ENCODE peak calls at places on chromosomes 16 and 17, in six cellular contexts. Y is HFF-Myc, J is nephron progenitor cell, S is cardiac fibroblast, M is bronchial epithelial cell, H is ascending aorta. T is an unnamed sample.

GRCh38 chr16:88714420-88715302 is 8.4 kb downstream of the CTU2 start:
- DNase-seq in Y (no peak), H (no peak), S (no peak), M (no peak), J (no peak), T (no peak)

GRCh38 chr16:46975165-46975564 is 1.7 kb upstream of the DNAJA2 start:
- DNase-seq in M (no peak), S (no peak), H (no peak), Y (no peak), J (no peak), T (no peak)

GRCh38 chr17:15171433-15172047 is 93.6 kb downstream of the PMP22 start:
- DNase-seq in H (peak), S (peak), Y (peak), M (peak), J (peak), T (no peak)

GRCh38 chr16:56269824-56270684 is 78.8 kb downstream of the GNAO1 start:
- DNase-seq in S (peak), J (peak), H (no peak), Y (no peak), M (no peak), T (no peak)

GRCh38 chr17:50820651-50821050 is 14.7 kb upstream of the WFIKKN2 start:
- DNase-seq in S (no peak), H (no peak), J (no peak), Y (no peak), M (no peak), T (no peak)

GRCh38 chr17:21294321-21295035 is 10.0 kb downstream of the MAP2K3 start:
- DNase-seq in H (no peak), Y (no peak), M (no peak), J (no peak), S (no peak), T (no peak)

GRCh38 chr17:34892864-34893263 is 68.4 kb downstream of the CCT6B start:
- DNase-seq in Y (no peak), J (peak), H (no peak), S (no peak), M (no peak), T (no peak)

GRCh38 chr16:85245307-85246172 is 133.3 kb upstream of the CIBAR2 start:
- DNase-seq in S (peak), Y (peak), H (no peak), J (peak), M (peak), T (no peak)

GRCh38 chr16:79483336-79483735 is 117.2 kb downstream of the MAF start:
- DNase-seq in H (no peak), J (no peak), S (no peak), M (no peak), Y (no peak), T (no peak)

GRCh38 chr17:36611345-36612072 is 10.1 kb downstream of the MRM1 start:
- DNase-seq in H (no peak), M (peak), S (peak), Y (no peak), J (no peak), T (no peak)

GRCh38 chr16:84177740-84178070 is 9.2 kb downstream of the TAF1C start:
- DNase-seq in Y (no peak), H (no peak), S (peak), M (peak), J (no peak), T (no peak)

GRCh38 chr17:5885336-5885735 is 184.8 kb upstream of the WSCD1 start:
- DNase-seq in H (no peak), M (no peak), J (no peak), Y (no peak), S (no peak), T (no peak)

GRCh38 chr16:28879841-28880588 is 1.7 kb downstream of the ATP2A1 start:
- DNase-seq in M (peak), Y (peak), S (peak), H (peak), J (peak), T (peak)
- TF ChIP-seq CTCF in M (no peak), Y (no peak), S (no peak), H (no peak), J (no peak), T (peak)

GRCh38 chr16:25874196-25874595 is 182.4 kb downstream of the HS3ST4 start:
- DNase-seq in H (no peak), Y (no peak), S (no peak), J (no peak), M (no peak), T (no peak)

GRCh38 chr16:25868041-25868600 is 176.4 kb downstream of the HS3ST4 start:
- DNase-seq in Y (no peak), J (no peak), M (no peak), H (no peak), S (no peak), T (no peak)

GRCh38 chr16:25868966-25869365 is 177.2 kb downstream of the HS3ST4 start:
- DNase-seq in M (no peak), H (no peak), J (no peak), Y (no peak), S (no peak), T (no peak)

GRCh38 chr16:25875956-25876608 is 184.3 kb downstream of the HS3ST4 start:
- DNase-seq in Y (no peak), M (no peak), S (no peak), H (no peak), J (no peak), T (no peak)

GRCh38 chr16:25872369-25873070 is 180.8 kb downstream of the HS3ST4 start:
- DNase-seq in J (no peak), S (no peak), M (no peak), H (no peak), Y (no peak), T (no peak)
- TF ChIP-seq CTCF in J (no peak), S (no peak), M (no peak), H (no peak), Y (no peak), T (no peak)

GRCh38 chr17:45782889-45783592 is 1.1 kb upstream of the CRHR1 start:
- DNase-seq in Y (no peak), M (no peak), J (peak), S (no peak), H (no peak), T (no peak)
- TF ChIP-seq CTCF in Y (peak), M (peak), J (peak), S (no peak), H (peak), T (no peak)

GRCh38 chr17:7214300-7215135 is 5.1 kb downstream of the DLG4 start:
- DNase-seq in H (peak), Y (peak), J (peak), M (peak), S (peak), T (peak)
- TF ChIP-seq CTCF in H (peak), Y (peak), J (peak), M (peak), S (peak), T (peak)

DNA sequence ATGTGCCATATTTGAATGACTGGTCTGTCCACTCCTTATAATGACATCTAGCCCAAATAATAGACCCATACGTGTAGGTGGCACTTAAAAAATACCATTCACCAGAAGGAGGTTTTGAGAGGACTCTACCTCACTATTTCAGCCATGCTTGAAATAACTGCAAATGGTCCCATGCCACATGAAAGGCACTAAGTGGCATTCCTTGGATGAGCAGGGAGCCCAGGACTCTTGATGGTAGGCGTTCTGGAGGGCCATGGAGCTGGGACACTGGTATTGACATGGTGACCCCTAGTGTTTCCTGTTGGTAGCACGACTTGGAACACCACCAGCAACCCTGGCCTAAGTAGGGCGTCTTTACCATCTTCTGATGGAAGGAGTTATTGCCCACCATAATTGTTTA is 148.7 kb upstream of the ZFHX3 start:
- DNase-seq in M (peak), Y (no peak), J (peak), S (peak), H (no peak), T (peak)
- TF ChIP-seq CTCF in M (peak), Y (peak), J (peak), S (peak), H (peak), T (peak)

DNA sequence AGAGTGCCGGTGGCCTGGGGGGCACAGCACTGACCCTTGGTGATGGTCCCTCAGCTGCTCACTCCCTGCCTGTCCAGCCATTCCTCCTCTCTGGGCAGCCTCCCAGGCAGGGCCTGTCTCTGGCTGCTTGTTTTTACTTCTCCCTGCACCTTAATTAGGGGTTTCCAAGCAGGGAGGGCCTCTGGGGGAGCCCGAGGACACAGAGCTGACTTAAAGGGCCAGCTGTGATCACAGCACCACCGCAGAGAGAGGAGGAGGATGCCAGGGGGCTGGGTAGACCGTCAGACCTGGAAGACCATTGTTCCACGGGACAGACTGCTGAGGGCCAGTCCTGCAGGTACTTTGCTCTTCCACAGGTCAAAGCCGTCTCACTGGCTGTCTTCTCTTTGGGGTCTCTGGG is 1.2 kb upstream of the DPH1 start:
- DNase-seq in M (no peak), S (no peak), H (no peak), J (no peak), Y (no peak), T (no peak)
- TF ChIP-seq CTCF in M (no peak), S (no peak), H (no peak), J (no peak), Y (no peak), T (no peak)

DNA sequence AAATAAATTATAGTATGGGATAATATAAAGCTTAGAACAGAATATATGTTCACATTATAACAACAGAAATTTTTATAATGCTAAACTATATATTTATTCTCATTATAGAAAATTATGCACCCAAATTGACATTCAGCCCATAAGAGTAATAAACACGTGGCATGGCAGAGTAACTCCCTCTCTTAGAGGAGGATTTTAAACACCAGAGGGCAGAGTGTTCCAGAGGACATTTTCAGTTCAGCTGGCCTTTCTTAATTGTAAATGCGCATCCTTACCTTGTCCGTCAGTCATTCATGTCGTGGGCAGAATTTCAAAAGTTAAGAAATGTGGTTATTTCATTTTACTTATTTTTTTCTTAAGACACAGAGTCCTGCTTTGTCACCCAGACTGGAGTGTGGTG is 147.1 kb downstream of the TANC2 start:
- DNase-seq in H (no peak), J (no peak), Y (no peak), M (no peak), S (peak), T (no peak)
- TF ChIP-seq CTCF in H (peak), J (no peak), Y (peak), M (no peak), S (peak), T (peak)

GRCh38 chr16:57783116-57783515 is 19.2 kb downstream of the KIFC3 start:
- DNase-seq in M (no peak), H (no peak), J (no peak), Y (no peak), S (no peak), T (no peak)

GRCh38 chr16:57784334-57784733 is 18.0 kb downstream of the KIFC3 start:
- DNase-seq in H (no peak), S (no peak), J (no peak), Y (no peak), M (no peak), T (no peak)

GRCh38 chr16:57781349-57781740 is 20.9 kb downstream of the KIFC3 start:
- DNase-seq in H (no peak), M (no peak), Y (no peak), S (no peak), J (no peak), T (no peak)

GRCh38 chr16:57783883-57784282 is 18.4 kb downstream of the KIFC3 start:
- DNase-seq in Y (no peak), J (no peak), M (no peak), H (no peak), S (no peak), T (no peak)

DNA sequence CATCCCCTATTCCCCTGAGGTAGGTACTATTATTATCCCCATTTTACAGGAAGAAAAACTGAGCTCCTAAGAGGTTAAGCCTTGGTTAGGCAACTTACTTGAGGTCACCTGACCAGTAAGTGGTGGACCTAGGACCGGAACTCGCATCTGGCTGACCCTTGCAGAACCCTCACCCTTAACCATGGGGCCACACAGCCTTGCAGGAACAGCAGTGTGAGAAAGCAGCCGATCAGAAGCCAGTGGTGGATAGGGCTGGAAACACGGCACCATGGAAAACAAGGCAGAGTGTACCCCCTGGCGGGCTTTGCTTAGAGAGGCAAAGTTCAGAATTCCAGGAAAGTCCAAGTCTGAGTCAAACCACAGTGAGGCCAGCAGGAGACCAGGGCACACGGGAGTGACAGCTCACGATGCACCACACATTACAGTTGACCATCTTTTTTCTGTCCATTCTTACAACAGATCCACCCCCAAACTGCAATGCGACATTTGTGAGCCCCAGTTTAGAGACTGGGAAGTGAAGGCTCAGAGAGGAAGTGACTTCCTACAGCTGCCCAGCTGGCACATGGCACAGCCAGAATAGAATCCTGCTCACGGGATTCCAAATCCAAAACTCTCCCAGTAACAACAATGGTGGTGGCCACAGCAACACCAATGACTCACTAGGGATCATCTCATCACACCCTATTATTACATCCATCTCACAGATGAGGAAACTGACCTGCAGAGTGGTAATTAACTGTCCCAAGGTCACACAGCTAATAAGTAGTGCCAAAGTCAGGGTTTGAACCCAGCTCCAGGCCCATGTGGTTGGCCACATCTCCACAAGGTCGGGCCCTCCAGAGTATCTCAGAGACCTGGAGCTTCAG is 20.3 kb downstream of the KIFC3 start:
- DNase-seq in H (no peak), J (no peak), S (peak), M (peak), Y (no peak), T (no peak)
- TF ChIP-seq CTCF in H (no peak), J (no peak), S (no peak), M (no peak), Y (no peak), T (no peak)

GRCh38 chr16:29784901-29785500 is 5.5 kb upstream of the KIF22 start:
- DNase-seq in Y (no peak), M (no peak), J (peak), H (no peak), S (peak), T (peak)
- TF ChIP-seq CTCF in Y (peak), M (peak), J (peak), H (peak), S (peak), T (peak)

DNA sequence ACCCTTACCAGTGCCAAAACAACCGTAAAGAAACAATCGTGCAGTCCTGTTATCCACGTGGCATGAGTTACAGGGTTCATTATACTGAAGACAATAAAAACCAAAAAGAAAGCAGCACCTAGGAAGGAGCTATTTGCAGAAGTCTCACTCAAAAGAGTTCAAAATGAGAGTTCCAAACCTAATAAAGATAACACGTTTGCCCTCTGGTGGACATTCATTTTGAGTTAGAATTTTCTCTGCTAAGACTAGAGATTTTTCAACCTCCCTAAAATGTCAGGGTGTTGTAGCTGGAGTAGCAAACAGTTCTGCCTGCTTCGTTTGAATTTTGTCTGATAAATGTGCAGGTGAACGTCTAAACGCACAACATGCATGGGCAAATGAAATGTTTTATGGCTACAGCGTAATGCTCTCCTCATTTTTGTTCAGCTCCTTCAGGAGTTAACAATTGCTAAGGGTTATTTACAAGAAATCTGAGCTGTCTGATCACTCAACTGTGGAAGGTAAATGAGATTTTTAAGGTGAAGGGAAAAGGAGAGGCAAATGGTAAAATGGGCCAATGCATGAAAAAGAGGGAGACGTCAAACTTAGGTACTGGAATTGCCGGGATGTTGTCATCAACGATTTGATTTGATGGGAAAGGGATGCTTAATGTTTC is 1067.9 kb upstream of the EEF2KMT start:
- DNase-seq in Y (no peak), H (no peak), M (peak), J (no peak), S (no peak), T (no peak)
- TF ChIP-seq CTCF in Y (no peak), H (no peak), M (no peak), J (peak), S (no peak), T (no peak)

T was measured in CD14-positive monocyte.